ENCODE peak calls at places on chromosomes 11 and 22, in five cellular contexts. Z is Peyer's patch, W is spleen, F is ovary, E is uterus. P is an unnamed sample.

GRCh38 chr22:33883961-33884808 is 36.1 kb downstream of the LARGE1 start:
- DNase-seq in E (no peak), F (no peak), Z (no peak), W (peak), P (peak)

GRCh38 chr11:86160546-86161149 is 83.9 kb upstream of the EED start:
- DNase-seq in W (no peak), Z (no peak), F (no peak), E (no peak), P (no peak)

GRCh38 chr22:44196731-44197131 is 16.0 kb downstream of the PARVG start:
- DNase-seq in F (no peak), E (no peak), Z (no peak), W (peak), P (no peak)

GRCh38 chr11:62788991-62789390 is 1.8 kb downstream of the TMEM179B start:
- DNase-seq in W (no peak), Z (no peak), F (no peak), E (no peak), P (no peak)

GRCh38 chr11:1746516-1746931 is 3.9 kb downstream of the IFITM10 start:
- DNase-seq in E (no peak), W (peak), Z (peak), F (no peak), P (no peak)

GRCh38 chr22:24303007-24303406 is 32.4 kb downstream of the SPECC1L start:
- DNase-seq in W (no peak), Z (no peak), F (no peak), E (no peak), P (no peak)

GRCh38 chr11:115178705-115179104 is 325.5 kb downstream of the CADM1 start:
- DNase-seq in W (no peak), E (no peak), Z (no peak), F (no peak), P (no peak)

GRCh38 chr11:84524422-84525051 is 1102.6 kb downstream of the DLG2 start:
- DNase-seq in W (no peak), Z (no peak), F (no peak), E (no peak), P (no peak)

GRCh38 chr11:66338276-66339162 is 2.3 kb upstream of the RIN1 start:
- DNase-seq in E (no peak), F (no peak), W (peak), Z (no peak), P (no peak)

DNA sequence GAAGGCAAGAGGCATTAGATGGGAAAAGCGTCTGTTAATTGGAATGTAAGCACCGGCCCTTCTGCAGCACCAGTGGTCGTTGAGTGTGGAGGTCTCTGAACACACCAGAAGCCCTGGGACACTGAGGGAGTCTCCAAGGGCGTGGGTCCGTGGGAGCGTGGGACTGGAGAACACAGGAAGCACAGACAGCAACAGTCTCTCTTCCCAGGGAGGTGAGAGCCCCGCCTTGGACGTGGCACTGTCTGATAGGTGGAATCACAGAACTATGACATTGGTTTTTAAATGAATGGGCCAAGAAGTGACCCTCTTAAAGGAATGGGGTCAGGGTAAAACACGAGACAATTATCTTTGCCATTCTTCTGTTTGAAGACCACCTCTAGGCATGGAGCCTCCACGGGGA is 28.1 kb upstream of the BID start:
- DNase-seq in E (no peak), Z (no peak), W (no peak), F (no peak), P (no peak)
- TF ChIP-seq POLR2A in E (no peak), Z (no peak), W (no peak), F (no peak), P (no peak)

GRCh38 chr11:43021466-43021865 is 290.3 kb upstream of the API5 start:
- DNase-seq in E (no peak), Z (no peak), W (no peak), F (no peak), P (no peak)
- TF ChIP-seq CTCF in E (no peak), Z (no peak), W (no peak), F (no peak), P (no peak)

DNA sequence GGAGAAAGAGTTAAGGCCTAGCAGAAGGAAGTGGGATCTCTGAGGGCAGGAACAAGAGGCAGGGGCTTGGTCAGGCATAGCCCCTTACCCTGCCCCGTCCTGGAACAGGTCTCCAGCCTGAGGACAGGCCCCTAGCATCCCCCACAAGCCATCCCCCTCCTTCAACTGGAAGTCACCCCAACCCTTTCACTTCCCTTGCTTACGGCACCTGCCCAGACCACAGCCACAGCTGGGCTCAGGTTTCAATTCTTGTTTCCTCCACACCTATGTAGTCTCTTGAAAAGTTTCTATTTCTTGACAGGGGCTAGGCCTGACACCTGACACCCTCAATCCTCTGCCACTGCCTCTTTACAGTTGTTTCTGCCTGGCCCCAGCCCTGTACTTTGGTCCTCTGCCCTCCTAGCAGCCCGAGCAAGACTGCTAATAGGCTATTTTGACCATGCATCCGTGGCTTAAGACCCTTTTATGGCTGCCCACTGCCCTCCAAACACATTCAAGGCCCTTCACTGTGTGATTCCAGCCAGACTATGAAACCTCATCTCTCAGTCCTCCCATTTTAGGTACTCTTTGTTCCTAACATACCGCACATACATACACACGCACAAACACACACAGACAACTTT is 10.9 kb upstream of the FCHSD2 start:
- DNase-seq in Z (no peak), F (no peak), W (peak), E (no peak), P (peak)
- TF ChIP-seq POLR2A in Z (no peak), F (no peak), W (no peak), E (no peak), P (no peak)

GRCh38 chr11:74611369-74611861 is 19.0 kb downstream of the POLD3 start:
- DNase-seq in W (no peak), F (no peak), Z (no peak), E (no peak), P (no peak)
- TF ChIP-seq CTCF in W (peak), F (peak), Z (no peak), E (peak), P (no peak)

DNA sequence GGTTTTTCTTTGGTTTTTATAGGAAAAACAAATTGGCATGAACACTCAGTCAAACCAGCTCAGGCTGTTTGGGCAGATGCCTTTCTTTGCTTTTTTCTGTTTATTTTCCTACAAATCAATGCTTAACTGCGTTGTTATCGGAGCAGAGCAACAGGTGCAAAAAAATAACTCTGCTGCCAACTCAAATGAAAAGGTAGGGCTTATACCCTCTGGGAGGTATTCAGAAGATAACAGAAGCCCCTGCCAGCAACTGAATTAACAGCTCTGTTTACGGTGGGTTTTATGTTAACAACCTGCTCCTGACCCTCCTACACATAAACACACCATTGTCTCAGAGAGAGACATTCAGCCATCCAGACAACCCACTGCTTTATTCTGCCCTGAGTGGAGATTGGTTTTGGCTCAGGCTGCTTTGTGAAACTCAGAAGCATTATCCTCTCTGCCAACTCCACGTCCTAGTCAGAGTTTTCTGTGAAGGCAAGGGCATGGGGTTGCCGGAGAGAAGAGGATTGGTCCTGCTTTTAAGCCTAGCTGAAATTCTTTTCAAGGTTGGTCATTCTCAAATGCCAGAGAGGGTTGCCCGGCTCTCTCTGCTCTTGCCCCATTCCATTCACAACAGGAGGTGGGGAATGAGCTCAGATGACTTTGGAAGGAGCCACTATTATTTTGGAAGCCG is 11.3 kb downstream of the EHF start:
- DNase-seq in W (no peak), E (no peak), Z (no peak), F (no peak), P (peak)
- TF ChIP-seq POLR2A in W (no peak), E (no peak), Z (no peak), F (no peak), P (no peak)

DNA sequence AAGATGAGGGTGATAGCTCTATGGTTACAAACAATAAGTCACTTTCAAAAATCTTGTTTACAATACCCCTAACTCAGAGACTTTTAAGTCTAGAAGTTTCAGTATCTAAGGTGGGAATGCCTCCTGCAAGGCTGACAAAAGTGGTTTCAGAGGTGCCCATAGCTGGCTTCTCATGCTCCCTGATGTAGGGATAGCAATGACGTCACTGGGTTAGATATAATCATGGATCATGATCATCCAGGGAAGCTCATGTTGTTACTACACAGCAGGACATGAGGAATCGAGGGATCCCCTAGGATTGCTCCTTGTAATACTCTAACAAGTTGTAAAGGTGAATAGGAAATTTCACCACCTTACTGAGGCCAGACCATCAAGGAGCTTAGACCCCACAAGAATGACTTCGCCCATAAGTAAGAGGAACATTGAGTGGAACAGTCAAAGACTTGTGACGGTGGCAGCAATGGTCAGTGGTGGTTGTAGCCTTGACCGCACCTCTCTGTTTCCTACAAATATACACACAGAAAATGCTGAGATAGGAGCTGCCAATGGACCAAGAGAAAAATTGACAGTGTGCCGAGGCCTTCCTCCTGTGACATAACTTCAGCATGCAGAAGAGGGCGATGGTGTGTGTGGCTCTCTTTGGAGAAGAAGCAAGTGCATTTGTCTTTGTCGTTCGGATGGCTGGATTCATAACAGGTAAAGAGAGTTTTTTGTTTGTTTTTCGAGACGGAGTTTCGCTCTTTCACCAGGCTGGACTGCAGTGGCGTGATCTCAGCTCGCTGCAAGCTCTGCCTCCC is 15.6 kb downstream of the APOL4 start:
- DNase-seq in E (no peak), F (no peak), Z (no peak), W (no peak), P (no peak)
- TF ChIP-seq CTCF in E (no peak), F (no peak), Z (no peak), W (no peak), P (no peak)

GRCh38 chr11:61334434-61335354 is 1.7 kb downstream of the TKFC start:
- DNase-seq in F (peak), W (no peak), Z (peak), E (no peak), P (no peak)
- TF ChIP-seq POLR2A in F (no peak), W (no peak), Z (peak), E (no peak), P (no peak)